ENCODE peak calls at places on chromosomes 13 and 19, in seven cellular contexts. One of them, this sample, is unnamed.

GRCh38 chr13:43159007-43159406 is 135.6 kb downstream of the DNAJC15 start:
- DNase-seq in heart left ventricle: no peak
- DNase-seq in erythroblast: no peak
- DNase-seq in lower leg skin: no peak
- DNase-seq in esophagus squamous epithelium: no peak
- DNase-seq in spleen: no peak
- DNase-seq in H54: no peak
- DNase-seq in this sample: peak

GRCh38 chr19:39325778-39326680 is 5.4 kb upstream of the LRFN1 start:
- DNase-seq in esophagus squamous epithelium: no peak
- DNase-seq in H54: peak
- DNase-seq in lower leg skin: no peak
- DNase-seq in erythroblast: peak
- DNase-seq in spleen: no peak
- DNase-seq in heart left ventricle: no peak
- DNase-seq in this sample: no peak

GRCh38 chr13:93552596-93552995 is 326.0 kb downstream of the GPC6 start:
- DNase-seq in lower leg skin: no peak
- DNase-seq in spleen: no peak
- DNase-seq in esophagus squamous epithelium: no peak
- DNase-seq in H54: no peak
- DNase-seq in heart left ventricle: no peak
- DNase-seq in erythroblast: no peak
- DNase-seq in this sample: no peak

GRCh38 chr19:47742636-47743035 is 2.7 kb upstream of the NOP53 start:
- DNase-seq in spleen: no peak
- DNase-seq in esophagus squamous epithelium: no peak
- DNase-seq in erythroblast: no peak
- DNase-seq in heart left ventricle: no peak
- DNase-seq in H54: no peak
- DNase-seq in lower leg skin: no peak
- DNase-seq in this sample: no peak

GRCh38 chr19:7846247-7846646 is 16.2 kb downstream of the EVI5L start:
- DNase-seq in lower leg skin: no peak
- DNase-seq in erythroblast: no peak
- DNase-seq in heart left ventricle: no peak
- DNase-seq in H54: no peak
- DNase-seq in esophagus squamous epithelium: no peak
- DNase-seq in spleen: no peak
- DNase-seq in this sample: no peak

GRCh38 chr19:53947624-53948023 is 15.1 kb upstream of the CACNG8 start:
- DNase-seq in heart left ventricle: no peak
- DNase-seq in esophagus squamous epithelium: no peak
- DNase-seq in lower leg skin: no peak
- DNase-seq in H54: peak
- DNase-seq in erythroblast: no peak
- DNase-seq in spleen: no peak
- DNase-seq in this sample: no peak

GRCh38 chr19:31255863-31256600 is 93.2 kb downstream of the TSHZ3 start:
- DNase-seq in lower leg skin: no peak
- DNase-seq in heart left ventricle: no peak
- DNase-seq in erythroblast: no peak
- DNase-seq in H54: no peak
- DNase-seq in esophagus squamous epithelium: no peak
- DNase-seq in spleen: no peak
- DNase-seq in this sample: no peak

GRCh38 chr13:64749301-64749700 is 2480.8 kb downstream of the PCDH9 start:
- DNase-seq in spleen: no peak
- DNase-seq in lower leg skin: no peak
- DNase-seq in esophagus squamous epithelium: no peak
- DNase-seq in erythroblast: no peak
- DNase-seq in H54: no peak
- DNase-seq in heart left ventricle: no peak
- DNase-seq in this sample: no peak

GRCh38 chr19:8641908-8642547 is 11.6 kb downstream of the NFILZ start:
- DNase-seq in H54: peak
- DNase-seq in erythroblast: peak
- DNase-seq in esophagus squamous epithelium: no peak
- DNase-seq in lower leg skin: no peak
- DNase-seq in spleen: no peak
- DNase-seq in heart left ventricle: no peak
- DNase-seq in this sample: no peak

GRCh38 chr13:97515643-97516042 is 81.7 kb downstream of the RAP2A start:
- DNase-seq in spleen: no peak
- DNase-seq in esophagus squamous epithelium: no peak
- DNase-seq in lower leg skin: no peak
- DNase-seq in erythroblast: no peak
- DNase-seq in heart left ventricle: no peak
- DNase-seq in H54: no peak
- DNase-seq in this sample: no peak

GRCh38 chr13:66977156-66977555 is 253.0 kb downstream of the PCDH9 start:
- DNase-seq in erythroblast: no peak
- DNase-seq in heart left ventricle: no peak
- DNase-seq in esophagus squamous epithelium: no peak
- DNase-seq in lower leg skin: no peak
- DNase-seq in H54: no peak
- DNase-seq in spleen: no peak
- DNase-seq in this sample: no peak

GRCh38 chr19:43525836-43526771 is 897 bp downstream of the ETHE1 start:
- DNase-seq in erythroblast: peak
- DNase-seq in H54: no peak
- DNase-seq in lower leg skin: peak
- DNase-seq in heart left ventricle: peak
- DNase-seq in spleen: peak
- DNase-seq in esophagus squamous epithelium: no peak
- DNase-seq in this sample: peak

GRCh38 chr19:54373781-54374266 is 9.1 kb upstream of the LAIR1 start:
- DNase-seq in erythroblast: no peak
- DNase-seq in lower leg skin: no peak
- DNase-seq in spleen: no peak
- DNase-seq in esophagus squamous epithelium: no peak
- DNase-seq in heart left ventricle: peak
- DNase-seq in H54: no peak
- DNase-seq in this sample: no peak

GRCh38 chr13:34817246-34817645 is 124.8 kb upstream of the NBEA start:
- DNase-seq in H54: no peak
- DNase-seq in esophagus squamous epithelium: no peak
- DNase-seq in spleen: no peak
- DNase-seq in heart left ventricle: no peak
- DNase-seq in erythroblast: no peak
- DNase-seq in lower leg skin: no peak
- DNase-seq in this sample: no peak

GRCh38 chr19:43229315-43229714 is 23.9 kb upstream of the PSG4 start:
- DNase-seq in spleen: no peak
- DNase-seq in heart left ventricle: no peak
- DNase-seq in esophagus squamous epithelium: no peak
- DNase-seq in lower leg skin: no peak
- DNase-seq in erythroblast: no peak
- DNase-seq in H54: no peak
- DNase-seq in this sample: no peak

GRCh38 chr19:10848208-10848843 is at the start of gene C19orf38:
- DNase-seq in spleen: peak
- DNase-seq in erythroblast: no peak
- DNase-seq in H54: no peak
- DNase-seq in lower leg skin: no peak
- DNase-seq in esophagus squamous epithelium: no peak
- DNase-seq in heart left ventricle: no peak
- DNase-seq in this sample: no peak

GRCh38 chr19:44808463-44809371 is at the start of gene BCAM:
- DNase-seq in spleen: peak
- DNase-seq in lower leg skin: peak
- DNase-seq in esophagus squamous epithelium: no peak
- DNase-seq in heart left ventricle: peak
- DNase-seq in erythroblast: peak
- DNase-seq in H54: no peak
- DNase-seq in this sample: peak

GRCh38 chr19:11423804-11424318 is 4.7 kb upstream of the RGL3 start:
- DNase-seq in lower leg skin: no peak
- DNase-seq in erythroblast: no peak
- DNase-seq in H54: no peak
- DNase-seq in spleen: no peak
- DNase-seq in esophagus squamous epithelium: no peak
- DNase-seq in heart left ventricle: peak
- DNase-seq in this sample: peak

GRCh38 chr13:62278271-62278670 is 862.6 kb upstream of the PCDH20 start:
- DNase-seq in esophagus squamous epithelium: no peak
- DNase-seq in spleen: no peak
- DNase-seq in heart left ventricle: no peak
- DNase-seq in lower leg skin: no peak
- DNase-seq in erythroblast: no peak
- DNase-seq in H54: no peak
- DNase-seq in this sample: no peak

DNA sequence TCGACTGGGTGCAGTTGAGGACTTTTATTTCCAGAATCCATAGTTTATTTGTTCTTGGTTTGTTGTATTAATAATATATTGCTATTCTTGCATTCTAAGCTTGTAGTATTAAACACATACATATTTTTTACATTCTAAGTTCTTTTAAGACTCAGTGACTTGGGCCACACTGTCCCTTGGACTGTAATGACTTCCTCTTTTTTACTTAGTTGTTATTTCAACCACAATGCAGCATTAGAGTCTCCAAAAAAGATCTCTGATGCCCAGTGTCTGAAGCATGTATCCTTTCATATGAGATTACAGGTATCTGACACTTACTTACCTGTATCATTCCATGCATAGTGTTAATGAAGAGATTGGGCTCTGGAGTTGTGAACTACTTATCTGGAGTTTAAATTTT is 864.9 kb upstream of the PCDH20 start:
- DNase-seq in erythroblast: no peak
- DNase-seq in spleen: no peak
- DNase-seq in heart left ventricle: no peak
- DNase-seq in lower leg skin: no peak
- DNase-seq in H54: no peak
- DNase-seq in esophagus squamous epithelium: no peak
- DNase-seq in this sample: no peak
- TF ChIP-seq POLR2A in erythroblast: no peak
- TF ChIP-seq POLR2A in spleen: no peak
- TF ChIP-seq POLR2A in heart left ventricle: no peak
- TF ChIP-seq POLR2A in lower leg skin: no peak
- TF ChIP-seq POLR2A in H54: no peak
- TF ChIP-seq POLR2A in esophagus squamous epithelium: no peak
- TF ChIP-seq POLR2A in this sample: no peak

GRCh38 chr19:14575428-14575980 is 3.6 kb upstream of the NDUFB7 start:
- DNase-seq in spleen: no peak
- DNase-seq in lower leg skin: no peak
- DNase-seq in heart left ventricle: no peak
- DNase-seq in erythroblast: no peak
- DNase-seq in esophagus squamous epithelium: no peak
- DNase-seq in H54: no peak
- DNase-seq in this sample: no peak

GRCh38 chr19:14570864-14571527 is 870 bp downstream of the NDUFB7 start:
- DNase-seq in spleen: no peak
- DNase-seq in esophagus squamous epithelium: no peak
- DNase-seq in lower leg skin: no peak
- DNase-seq in erythroblast: no peak
- DNase-seq in H54: no peak
- DNase-seq in heart left ventricle: no peak
- DNase-seq in this sample: no peak

GRCh38 chr19:14567079-14567478 is 4.8 kb downstream of the NDUFB7 start:
- DNase-seq in esophagus squamous epithelium: no peak
- DNase-seq in heart left ventricle: no peak
- DNase-seq in H54: no peak
- DNase-seq in erythroblast: no peak
- DNase-seq in lower leg skin: no peak
- DNase-seq in spleen: no peak
- DNase-seq in this sample: no peak

GRCh38 chr19:14576363-14576762 is 4.5 kb upstream of the NDUFB7 start:
- DNase-seq in esophagus squamous epithelium: no peak
- DNase-seq in H54: no peak
- DNase-seq in spleen: no peak
- DNase-seq in heart left ventricle: no peak
- DNase-seq in lower leg skin: no peak
- DNase-seq in erythroblast: no peak
- DNase-seq in this sample: no peak

GRCh38 chr19:14571695-14572490 is at the start of gene NDUFB7:
- DNase-seq in esophagus squamous epithelium: peak
- DNase-seq in erythroblast: peak
- DNase-seq in H54: peak
- DNase-seq in lower leg skin: peak
- DNase-seq in spleen: peak
- DNase-seq in heart left ventricle: peak
- DNase-seq in this sample: peak
- TF ChIP-seq POLR2A in esophagus squamous epithelium: peak
- TF ChIP-seq POLR2A in erythroblast: peak
- TF ChIP-seq POLR2A in H54: peak
- TF ChIP-seq POLR2A in lower leg skin: no peak
- TF ChIP-seq POLR2A in spleen: no peak
- TF ChIP-seq POLR2A in heart left ventricle: no peak
- TF ChIP-seq POLR2A in this sample: no peak

DNA sequence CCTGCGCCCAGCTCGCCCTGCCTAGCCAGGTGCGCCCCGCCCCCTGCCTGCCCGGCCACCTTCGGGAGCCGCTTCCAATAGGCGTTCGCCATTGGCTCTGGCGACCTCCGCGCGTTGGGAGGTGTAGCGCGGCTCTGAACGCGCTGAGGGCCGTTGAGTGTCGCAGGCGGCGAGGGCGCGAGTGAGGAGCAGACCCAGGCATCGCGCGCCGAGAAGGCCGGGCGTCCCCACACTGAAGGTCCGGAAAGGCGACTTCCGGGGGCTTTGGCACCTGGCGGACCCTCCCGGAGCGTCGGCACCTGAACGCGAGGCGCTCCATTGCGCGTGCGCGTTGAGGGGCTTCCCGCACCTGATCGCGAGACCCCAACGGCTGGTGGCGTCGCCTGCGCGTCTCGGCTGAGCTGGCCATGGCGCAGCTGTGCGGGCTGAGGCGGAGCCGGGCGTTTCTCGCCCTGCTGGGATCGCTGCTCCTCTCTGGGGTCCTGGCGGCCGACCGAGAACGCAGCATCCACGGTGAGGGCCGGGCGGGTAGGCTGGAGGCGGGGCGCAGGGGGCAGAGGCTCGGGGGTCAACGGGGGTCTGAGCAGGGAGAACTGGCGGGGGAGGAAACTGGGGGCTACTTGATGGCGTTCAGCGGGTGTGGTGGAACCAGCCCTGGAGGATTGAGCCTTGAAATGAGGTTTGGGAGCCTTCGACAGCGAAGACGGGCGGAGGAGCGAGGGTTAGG is at the start of gene SPINT2:
- DNase-seq in esophagus squamous epithelium: no peak
- DNase-seq in spleen: peak
- DNase-seq in lower leg skin: peak
- DNase-seq in H54: no peak
- DNase-seq in erythroblast: peak
- DNase-seq in heart left ventricle: no peak
- DNase-seq in this sample: no peak
- TF ChIP-seq POLR2A in esophagus squamous epithelium: peak
- TF ChIP-seq POLR2A in spleen: no peak
- TF ChIP-seq POLR2A in lower leg skin: no peak
- TF ChIP-seq POLR2A in H54: no peak
- TF ChIP-seq POLR2A in erythroblast: peak
- TF ChIP-seq POLR2A in heart left ventricle: no peak
- TF ChIP-seq POLR2A in this sample: peak

DNA sequence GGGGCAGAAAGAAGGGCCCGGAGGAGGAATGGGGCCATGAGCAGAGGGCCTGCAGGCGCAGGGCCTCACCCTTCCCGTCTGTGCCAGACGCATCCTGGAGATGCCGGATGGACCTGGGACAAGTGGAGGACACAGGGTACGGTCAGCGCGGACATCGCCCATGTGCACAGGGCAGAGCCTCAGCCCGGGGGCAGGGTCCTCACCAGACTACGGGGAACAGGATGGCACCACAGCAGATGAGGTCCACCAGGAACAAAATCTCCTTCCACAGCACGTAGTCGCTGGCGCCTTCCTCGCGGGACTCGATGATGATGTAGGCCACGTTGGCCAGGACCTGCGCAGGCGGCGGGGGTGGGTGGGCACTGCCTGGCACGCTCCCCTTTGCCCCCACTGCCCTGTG is 5.6 kb downstream of the GPR108 start:
- DNase-seq in erythroblast: no peak
- DNase-seq in lower leg skin: no peak
- DNase-seq in esophagus squamous epithelium: no peak
- DNase-seq in H54: no peak
- DNase-seq in spleen: no peak
- DNase-seq in heart left ventricle: no peak
- DNase-seq in this sample: no peak
- TF ChIP-seq POLR2A in erythroblast: no peak
- TF ChIP-seq POLR2A in lower leg skin: no peak
- TF ChIP-seq POLR2A in esophagus squamous epithelium: no peak
- TF ChIP-seq POLR2A in H54: no peak
- TF ChIP-seq POLR2A in spleen: no peak
- TF ChIP-seq POLR2A in heart left ventricle: no peak
- TF ChIP-seq POLR2A in this sample: no peak

This sample was measured in thyroid gland.